ENCODE peak calls at places on chromosome 22, in six cellular contexts. One of them, this sample, is unnamed.

GRCh38 chr22:17638182-17638431 is 450 bp upstream of the BCL2L13 start:
- DNase-seq in sigmoid colon: no peak
- DNase-seq in astrocyte of the spinal cord: no peak
- DNase-seq in EL: no peak
- DNase-seq in CMK: no peak
- DNase-seq in endothelial cell: no peak
- DNase-seq in this sample: peak

GRCh38 chr22:36364255-36365019 is 23.3 kb downstream of the MYH9 start:
- DNase-seq in sigmoid colon: no peak
- DNase-seq in astrocyte of the spinal cord: no peak
- DNase-seq in EL: no peak
- DNase-seq in CMK: no peak
- DNase-seq in endothelial cell: no peak
- DNase-seq in this sample: no peak

GRCh38 chr22:20247010-20247505 is 21.1 kb downstream of the RTN4R start:
- DNase-seq in sigmoid colon: no peak
- DNase-seq in astrocyte of the spinal cord: no peak
- DNase-seq in EL: peak
- DNase-seq in CMK: no peak
- DNase-seq in endothelial cell: peak
- DNase-seq in this sample: no peak

GRCh38 chr22:45600791-45601730 is 70.6 kb upstream of the ATXN10 start:
- DNase-seq in sigmoid colon: peak
- DNase-seq in astrocyte of the spinal cord: no peak
- DNase-seq in EL: peak
- DNase-seq in CMK: no peak
- DNase-seq in endothelial cell: no peak
- DNase-seq in this sample: no peak

GRCh38 chr22:46457502-46458488 is 79.6 kb downstream of the CELSR1 start:
- DNase-seq in sigmoid colon: no peak
- DNase-seq in astrocyte of the spinal cord: peak
- DNase-seq in EL: peak
- DNase-seq in CMK: no peak
- DNase-seq in endothelial cell: no peak
- DNase-seq in this sample: no peak

GRCh38 chr22:39415506-39415905 is 15.9 kb downstream of the TAB1 start:
- DNase-seq in sigmoid colon: no peak
- DNase-seq in astrocyte of the spinal cord: no peak
- DNase-seq in EL: no peak
- DNase-seq in CMK: no peak
- DNase-seq in endothelial cell: no peak
- DNase-seq in this sample: no peak

GRCh38 chr22:27994481-27995331 is 75.7 kb upstream of the PITPNB start:
- DNase-seq in sigmoid colon: peak
- DNase-seq in astrocyte of the spinal cord: no peak
- DNase-seq in EL: no peak
- DNase-seq in CMK: no peak
- DNase-seq in endothelial cell: no peak
- DNase-seq in this sample: no peak

GRCh38 chr22:49620003-49620556 is 207.6 kb downstream of the BRD1 start:
- DNase-seq in sigmoid colon: no peak
- DNase-seq in astrocyte of the spinal cord: no peak
- DNase-seq in EL: no peak
- DNase-seq in CMK: no peak
- DNase-seq in endothelial cell: no peak
- DNase-seq in this sample: no peak

GRCh38 chr22:44683237-44683636 is 18.8 kb upstream of the PRR5 start:
- DNase-seq in sigmoid colon: no peak
- DNase-seq in astrocyte of the spinal cord: no peak
- DNase-seq in EL: no peak
- DNase-seq in CMK: no peak
- DNase-seq in endothelial cell: no peak
- DNase-seq in this sample: no peak

GRCh38 chr22:39232806-39233735 is 11.7 kb downstream of the PDGFB start:
- DNase-seq in sigmoid colon: no peak
- DNase-seq in astrocyte of the spinal cord: no peak
- DNase-seq in EL: no peak
- DNase-seq in CMK: no peak
- DNase-seq in endothelial cell: no peak
- DNase-seq in this sample: no peak

GRCh38 chr22:43833286-43834240 is 21.5 kb upstream of the EFCAB6 start:
- DNase-seq in sigmoid colon: peak
- DNase-seq in astrocyte of the spinal cord: no peak
- DNase-seq in EL: no peak
- DNase-seq in CMK: no peak
- DNase-seq in endothelial cell: no peak
- DNase-seq in this sample: no peak

GRCh38 chr22:23903328-23903971 is 9.3 kb downstream of the MIF start:
- DNase-seq in sigmoid colon: no peak
- DNase-seq in astrocyte of the spinal cord: peak
- DNase-seq in EL: no peak
- DNase-seq in CMK: no peak
- DNase-seq in endothelial cell: no peak
- DNase-seq in this sample: no peak

GRCh38 chr22:42321908-42322561 is 51.6 kb upstream of the TCF20 start:
- DNase-seq in sigmoid colon: no peak
- DNase-seq in astrocyte of the spinal cord: no peak
- DNase-seq in EL: no peak
- DNase-seq in CMK: no peak
- DNase-seq in endothelial cell: no peak
- DNase-seq in this sample: peak

GRCh38 chr22:42964994-42965699 is 49.8 kb downstream of the PACSIN2 start:
- DNase-seq in sigmoid colon: no peak
- DNase-seq in astrocyte of the spinal cord: peak
- DNase-seq in EL: no peak
- DNase-seq in CMK: no peak
- DNase-seq in endothelial cell: no peak
- DNase-seq in this sample: peak

GRCh38 chr22:37663521-37664140 is 5.1 kb downstream of the PDXP start:
- DNase-seq in sigmoid colon: peak
- DNase-seq in astrocyte of the spinal cord: no peak
- DNase-seq in EL: peak
- DNase-seq in CMK: no peak
- DNase-seq in endothelial cell: no peak
- DNase-seq in this sample: no peak

GRCh38 chr22:31102441-31103081 is 4.8 kb downstream of the SELENOM start:
- DNase-seq in sigmoid colon: peak
- DNase-seq in astrocyte of the spinal cord: peak
- DNase-seq in EL: peak
- DNase-seq in CMK: no peak
- DNase-seq in endothelial cell: no peak
- DNase-seq in this sample: no peak

GRCh38 chr22:38172489-38173155 is 9.0 kb downstream of the PLA2G6 start:
- DNase-seq in sigmoid colon: peak
- DNase-seq in astrocyte of the spinal cord: peak
- DNase-seq in EL: no peak
- DNase-seq in CMK: no peak
- DNase-seq in endothelial cell: peak
- DNase-seq in this sample: peak

GRCh38 chr22:33025675-33026074 is 32.5 kb downstream of the SYN3 start:
- DNase-seq in sigmoid colon: no peak
- DNase-seq in astrocyte of the spinal cord: no peak
- DNase-seq in EL: no peak
- DNase-seq in CMK: no peak
- DNase-seq in endothelial cell: no peak
- DNase-seq in this sample: no peak

GRCh38 chr22:49724030-49724892 is 103.4 kb downstream of the BRD1 start:
- DNase-seq in sigmoid colon: no peak
- DNase-seq in astrocyte of the spinal cord: no peak
- DNase-seq in EL: no peak
- DNase-seq in CMK: no peak
- DNase-seq in endothelial cell: peak
- DNase-seq in this sample: peak

GRCh38 chr22:26658161-26658560 is 773 bp downstream of the MIAT start:
- DNase-seq in sigmoid colon: no peak
- DNase-seq in astrocyte of the spinal cord: no peak
- DNase-seq in EL: no peak
- DNase-seq in CMK: no peak
- DNase-seq in endothelial cell: no peak
- DNase-seq in this sample: no peak

GRCh38 chr22:32217465-32217864 is 12.6 kb upstream of the RFPL2 start:
- DNase-seq in sigmoid colon: no peak
- DNase-seq in astrocyte of the spinal cord: no peak
- DNase-seq in EL: no peak
- DNase-seq in CMK: no peak
- DNase-seq in endothelial cell: no peak
- DNase-seq in this sample: no peak

GRCh38 chr22:32448980-32449379 is 15.3 kb downstream of the BPIFC start:
- DNase-seq in sigmoid colon: no peak
- DNase-seq in astrocyte of the spinal cord: no peak
- DNase-seq in EL: no peak
- DNase-seq in CMK: no peak
- DNase-seq in endothelial cell: no peak
- DNase-seq in this sample: no peak

GRCh38 chr22:17888855-17889254 is 114.6 kb upstream of the BID start:
- DNase-seq in sigmoid colon: no peak
- DNase-seq in astrocyte of the spinal cord: peak
- DNase-seq in EL: peak
- DNase-seq in CMK: no peak
- DNase-seq in endothelial cell: peak
- DNase-seq in this sample: no peak

GRCh38 chr22:37561209-37562048 is 1.1 kb downstream of the CDC42EP1 start:
- DNase-seq in sigmoid colon: peak
- DNase-seq in astrocyte of the spinal cord: peak
- DNase-seq in EL: peak
- DNase-seq in CMK: no peak
- DNase-seq in endothelial cell: peak
- DNase-seq in this sample: peak

GRCh38 chr22:42270512-42271190 is at the start of gene TCF20:
- DNase-seq in sigmoid colon: peak
- DNase-seq in astrocyte of the spinal cord: peak
- DNase-seq in EL: peak
- DNase-seq in CMK: no peak
- DNase-seq in endothelial cell: peak
- DNase-seq in this sample: peak

GRCh38 chr22:37259540-37260029 is 15.5 kb upstream of the RAC2 start:
- DNase-seq in sigmoid colon: no peak
- DNase-seq in astrocyte of the spinal cord: peak
- DNase-seq in EL: peak
- DNase-seq in CMK: no peak
- DNase-seq in endothelial cell: peak
- DNase-seq in this sample: no peak

GRCh38 chr22:48897959-48898358 is 929.7 kb downstream of the BRD1 start:
- DNase-seq in sigmoid colon: peak
- DNase-seq in astrocyte of the spinal cord: no peak
- DNase-seq in EL: no peak
- DNase-seq in CMK: no peak
- DNase-seq in endothelial cell: no peak
- DNase-seq in this sample: no peak

GRCh38 chr22:40797427-40797826 is 21.7 kb downstream of the SLC25A17 start:
- DNase-seq in sigmoid colon: no peak
- DNase-seq in astrocyte of the spinal cord: peak
- DNase-seq in EL: no peak
- DNase-seq in CMK: no peak
- DNase-seq in endothelial cell: no peak
- DNase-seq in this sample: no peak

GRCh38 chr22:22720724-22721261 is 76.4 kb downstream of the GGTLC2 start:
- DNase-seq in sigmoid colon: no peak
- DNase-seq in astrocyte of the spinal cord: no peak
- DNase-seq in EL: no peak
- DNase-seq in CMK: no peak
- DNase-seq in endothelial cell: no peak
- DNase-seq in this sample: no peak

GRCh38 chr22:36334081-36334831 is 53.5 kb downstream of the MYH9 start:
- DNase-seq in sigmoid colon: peak
- DNase-seq in astrocyte of the spinal cord: no peak
- DNase-seq in EL: no peak
- DNase-seq in CMK: peak
- DNase-seq in endothelial cell: peak
- DNase-seq in this sample: no peak

This sample was measured in COR-L47.